ENCODE peak calls at places on chromosomes 16 and 17, in four cellular contexts. B is IMR-90, G is H9, P is neuronal stem cell. R is an unnamed sample.

GRCh38 chr17:47802341-47803022 is 19.1 kb downstream of the OSBPL7 start:
- DNase-seq in B (peak), P (no peak), G (peak), R (peak)

GRCh38 chr16:20056436-20056835 is 17.3 kb downstream of the GPR139 start:
- DNase-seq in P (no peak), B (no peak), G (no peak), R (no peak)

GRCh38 chr17:2123467-2124251 is 68.8 kb downstream of the HIC1 start:
- DNase-seq in G (no peak), B (peak), P (no peak), R (peak)

GRCh38 chr17:45160505-45161287 is 979 bp upstream of the HEXIM2 start:
- DNase-seq in B (peak), P (peak), G (peak), R (peak)

GRCh38 chr16:48524348-48525200 is 85.4 kb downstream of the N4BP1 start:
- DNase-seq in G (no peak), B (no peak), P (no peak), R (peak)

GRCh38 chr16:79150626-79151025 is 449.9 kb downstream of the MAF start:
- DNase-seq in B (no peak), G (no peak), P (no peak), R (no peak)

GRCh38 chr17:83132251-83133081 is 53.1 kb downstream of the METRNL start:
- DNase-seq in P (no peak), G (peak), B (no peak), R (no peak)

GRCh38 chr17:7997186-7997585 is 5.2 kb upstream of the GUCY2D start:
- DNase-seq in P (no peak), B (peak), G (peak), R (peak)

GRCh38 chr16:83615553-83615952 is 192.2 kb upstream of the HSBP1 start:
- DNase-seq in G (no peak), B (peak), P (no peak), R (no peak)

GRCh38 chr16:50152386-50152806 is 710 bp upstream of the TENT4B start:
- DNase-seq in B (no peak), P (no peak), G (no peak), R (no peak)

DNA sequence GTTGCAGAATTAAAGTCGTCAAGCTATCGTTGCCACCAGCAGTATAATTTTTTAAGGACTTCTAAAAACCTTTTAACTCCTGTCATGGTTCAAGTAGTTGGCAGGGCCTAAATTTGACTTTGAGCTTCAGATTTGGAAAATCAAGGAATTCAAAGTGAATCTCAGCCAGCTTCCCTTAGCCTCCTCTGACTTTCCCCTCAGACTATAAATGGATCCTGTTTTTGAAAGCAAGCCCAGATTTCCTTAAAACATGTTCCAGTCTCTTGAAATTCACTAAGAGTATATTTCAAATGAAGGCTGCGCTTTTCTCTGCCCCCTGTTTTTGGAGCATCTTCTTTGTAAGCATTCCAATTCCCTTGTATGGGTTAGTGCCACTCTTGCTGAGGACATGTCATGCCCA is 101.8 kb upstream of the CDH8 start:
- DNase-seq in G (no peak), B (no peak), P (no peak), R (no peak)
- H3K23ac ChIP-seq in G (no peak), B (no peak), P (no peak), R (no peak)

GRCh38 chr17:76002100-76002499 is 1.4 kb downstream of the CDK3 start:
- DNase-seq in P (no peak), B (no peak), G (no peak), R (no peak)

GRCh38 chr17:75998327-75998795 is 2.3 kb upstream of the CDK3 start:
- DNase-seq in B (no peak), P (no peak), G (no peak), R (peak)

GRCh38 chr17:76003915-76004314 is 3.3 kb downstream of the CDK3 start:
- DNase-seq in G (no peak), B (no peak), P (no peak), R (no peak)

GRCh38 chr17:76000016-76000754 is 470 bp upstream of the CDK3 start:
- DNase-seq in P (peak), B (peak), G (peak), R (peak)

DNA sequence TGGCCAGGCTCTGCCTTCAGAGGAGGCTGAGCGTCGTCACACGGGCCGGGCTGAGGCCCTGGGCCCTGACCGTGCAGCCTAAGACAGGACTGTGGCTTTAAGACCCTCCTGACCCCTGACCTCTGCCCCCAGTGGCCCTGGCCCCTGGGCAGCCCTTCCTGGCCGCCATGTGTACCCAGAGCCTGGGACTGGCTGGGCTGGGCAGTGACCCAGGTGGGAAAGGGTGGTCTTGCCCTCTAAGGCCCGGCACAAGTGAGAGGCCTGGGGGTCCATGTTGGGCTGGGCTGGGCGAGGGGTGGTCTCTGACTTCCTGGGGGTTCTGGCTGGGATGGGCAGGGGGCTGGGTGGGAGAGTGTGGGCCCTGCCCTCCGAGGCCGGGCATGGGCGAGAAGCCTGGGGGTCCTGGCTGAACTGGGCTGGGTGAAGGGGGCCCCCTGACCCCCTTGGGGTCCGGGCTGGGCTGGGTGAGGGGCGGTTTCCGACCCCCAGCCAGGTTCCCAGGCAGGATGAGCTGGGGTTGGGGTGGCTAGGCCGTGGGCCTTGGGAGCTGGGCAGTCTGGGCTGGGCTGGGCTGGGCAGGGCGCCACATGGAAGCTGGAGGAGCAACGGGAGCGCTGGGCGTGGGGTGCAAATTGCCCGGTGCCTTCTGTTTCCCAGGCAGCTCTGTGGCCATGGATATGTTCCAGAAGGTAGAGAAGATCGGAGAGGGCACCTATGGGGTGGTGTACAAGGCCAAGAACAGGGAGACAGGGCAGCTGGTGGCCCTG is at the start of gene CDK3:
- DNase-seq in P (no peak), B (no peak), G (no peak), R (no peak)
- H3K23ac ChIP-seq in P (no peak), B (no peak), G (no peak), R (no peak)

GRCh38 chr16:3880623-3881498 is at the start of gene CREBBP:
- DNase-seq in G (peak), B (peak), P (peak), R (peak)
- H3K23ac ChIP-seq in G (no peak), B (no peak), P (peak), R (peak)

GRCh38 chr16:56450275-56450889 is 750 bp downstream of the NUDT21 start:
- DNase-seq in B (peak), P (no peak), G (no peak), R (peak)

GRCh38 chr16:56448005-56448404 is 3.1 kb downstream of the NUDT21 start:
- DNase-seq in P (no peak), B (no peak), G (no peak), R (no peak)

GRCh38 chr16:56457927-56458470 is 6.6 kb downstream of the OGFOD1 start:
- DNase-seq in G (no peak), B (no peak), P (no peak), R (no peak)

GRCh38 chr16:56450901-56451752 is at the start of the genes NUDT21 and OGFOD1:
- DNase-seq in G (peak), B (peak), P (peak), R (peak)

GRCh38 chr16:56451753-56452689 is 667 bp downstream of the OGFOD1 start:
- DNase-seq in G (peak), P (no peak), B (peak), R (peak)
- H3K23ac ChIP-seq in G (no peak), P (no peak), B (peak), R (no peak)

DNA sequence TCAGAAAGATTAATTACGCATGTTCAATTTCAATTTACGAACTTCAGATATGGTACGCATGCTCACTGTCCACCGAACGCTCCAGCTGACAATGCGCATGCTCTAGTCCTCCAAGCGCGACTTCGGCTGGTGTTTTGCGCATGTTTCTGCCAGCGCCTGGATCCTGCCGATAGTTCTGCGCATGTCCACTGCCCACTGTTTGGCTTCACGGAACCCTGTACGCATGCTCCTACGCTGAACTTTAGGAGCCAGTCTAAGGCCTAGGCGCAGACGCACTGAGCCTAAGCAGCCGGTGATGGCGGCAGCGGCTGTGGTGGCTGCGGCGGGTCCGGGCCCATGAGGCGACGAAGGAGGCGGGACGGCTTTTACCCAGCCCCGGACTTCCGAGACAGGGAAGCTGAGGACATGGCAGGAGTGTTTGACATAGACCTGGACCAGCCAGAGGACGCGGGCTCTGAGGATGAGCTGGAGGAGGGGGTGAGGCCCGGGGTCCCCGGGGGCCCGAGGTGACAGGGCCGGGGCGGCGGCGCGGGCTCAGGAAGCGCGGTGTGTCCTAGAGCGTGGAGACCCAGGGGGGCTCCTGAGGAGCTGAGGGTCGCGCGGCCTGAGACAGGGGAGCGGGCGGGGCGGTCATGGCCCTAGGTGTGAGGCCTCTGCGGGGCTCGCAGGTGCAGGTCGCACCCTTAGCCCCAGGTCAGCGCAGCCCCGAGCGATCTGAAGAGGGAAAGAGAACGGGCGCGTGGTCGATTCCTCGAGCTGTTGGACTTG is at the start of the genes RPS6KB1 and TUBD1:
- DNase-seq in G (peak), B (peak), P (peak), R (peak)
- H3K23ac ChIP-seq in G (no peak), B (peak), P (peak), R (peak)

GRCh38 chr16:77724174-77724573 is 1.9 kb downstream of the NUDT7 start:
- DNase-seq in B (no peak), P (no peak), G (no peak), R (no peak)

GRCh38 chr16:77722315-77723107 is at the start of gene NUDT7:
- DNase-seq in B (peak), G (peak), P (peak), R (peak)

GRCh38 chr16:77721752-77722314 is 481 bp upstream of the NUDT7 start:
- DNase-seq in G (no peak), P (no peak), B (no peak), R (no peak)

GRCh38 chr16:77723108-77723514 is 797 bp downstream of the NUDT7 start:
- DNase-seq in B (peak), G (no peak), P (no peak), R (no peak)
- H3K23ac ChIP-seq in B (peak), G (no peak), P (no peak), R (no peak)

GRCh38 chr17:63842173-63842539 is 329 bp downstream of the SMARCD2 start:
- DNase-seq in B (no peak), P (no peak), G (no peak), R (peak)
- H3K23ac ChIP-seq in B (peak), P (peak), G (no peak), R (peak)

GRCh38 chr17:80145076-80146075 is 1.6 kb downstream of the EIF4A3 start:
- DNase-seq in G (no peak), P (no peak), B (peak), R (no peak)

GRCh38 chr17:80142929-80143328 is 4.0 kb downstream of the EIF4A3 start:
- DNase-seq in P (no peak), G (no peak), B (no peak), R (no peak)

GRCh38 chr17:80141463-80142165 is 5.3 kb downstream of the EIF4A3 start:
- DNase-seq in B (no peak), G (no peak), P (no peak), R (no peak)

GRCh38 chr17:80147035-80147939 is at the start of gene EIF4A3:
- DNase-seq in B (peak), P (peak), G (peak), R (peak)

DNA sequence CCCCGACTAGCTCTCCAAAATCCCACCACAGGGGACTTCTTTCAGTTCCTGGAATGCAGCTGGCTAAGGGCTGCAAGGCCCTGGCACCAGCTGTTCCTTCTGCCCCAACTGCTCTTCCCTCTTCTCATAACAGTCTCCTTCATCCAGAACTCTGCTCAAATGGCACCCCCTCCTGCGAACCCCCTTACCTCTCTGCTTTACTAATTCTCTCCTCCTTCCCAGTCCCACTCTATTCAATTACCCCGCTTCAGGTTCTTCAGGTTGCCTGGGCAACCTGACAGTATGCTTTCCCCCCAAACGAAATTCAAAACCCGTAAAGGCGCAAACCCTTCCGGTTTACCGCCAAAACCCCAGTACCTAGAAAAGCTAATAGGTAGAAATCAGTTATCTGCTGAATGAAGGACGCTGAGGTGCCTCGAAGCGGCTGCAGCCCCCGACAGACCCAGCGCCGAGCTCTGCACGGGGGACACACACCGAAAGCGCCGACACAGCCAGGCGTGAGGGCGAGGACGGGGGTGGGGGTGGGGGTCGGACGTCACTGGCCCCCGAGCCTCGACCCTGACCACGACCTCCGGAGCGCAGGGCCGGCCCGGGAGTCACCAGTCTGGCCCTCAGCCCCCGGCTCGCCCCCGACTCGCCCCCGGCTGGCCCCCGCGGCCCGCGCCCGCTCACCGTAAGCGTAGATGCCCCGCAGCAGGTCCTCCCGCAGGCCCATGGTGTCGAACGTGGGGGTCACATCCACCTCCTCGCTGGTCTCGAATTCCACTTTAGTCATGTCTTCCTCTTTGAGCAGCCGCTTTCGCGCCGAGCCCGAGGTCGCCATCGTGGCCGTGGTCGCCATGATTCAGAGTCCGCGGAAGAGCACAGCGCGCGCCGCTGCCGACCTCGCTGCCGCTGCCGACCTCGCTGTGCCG is 550 bp downstream of the EIF4A3 start:
- DNase-seq in B (peak), P (peak), G (no peak), R (peak)
- H3K23ac ChIP-seq in B (peak), P (peak), G (no peak), R (peak)

GRCh38 chr17:72667096-72668063 is 425.1 kb downstream of the SLC39A11 start:
- DNase-seq in B (no peak), P (no peak), G (no peak), R (no peak)
- H3K23ac ChIP-seq in B (no peak), P (no peak), G (no peak), R (peak)

GRCh38 chr17:57397402-57397801 is 141.1 kb downstream of the MSI2 start:
- DNase-seq in P (no peak), B (no peak), G (no peak), R (peak)
- H3K23ac ChIP-seq in P (no peak), B (no peak), G (no peak), R (no peak)